ENCODE peak calls at places on chromosomes 5 and 9, in four cellular contexts. N, M, D and X are unnamed samples.

GRCh38 chr9:35605336-35606137 is 475 bp downstream of the TESK1 start:
- DNase-seq in N (no peak), M (no peak), D (no peak), X (no peak)

GRCh38 chr5:149545327-149545726 is 5.9 kb downstream of the CSNK1A1 start:
- DNase-seq in M (no peak), D (no peak), N (no peak), X (no peak)

GRCh38 chr5:77494935-77495334 is 2.8 kb upstream of the WDR41 start:
- DNase-seq in D (no peak), M (no peak), N (no peak), X (no peak)

GRCh38 chr5:160155017-160155725 is 35.9 kb upstream of the PWWP2A start:
- DNase-seq in D (no peak), N (no peak), M (no peak), X (no peak)

GRCh38 chr5:142680605-142681259 is 5.2 kb downstream of the FGF1 start:
- DNase-seq in D (no peak), M (peak; percentile 65), N (no peak), X (no peak)

GRCh38 chr9:6414291-6414690 is 1.3 kb downstream of the UHRF2 start:
- DNase-seq in N (no peak), M (no peak), D (no peak), X (peak; percentile 54)

GRCh38 chr9:6902423-6902822 is 144.7 kb downstream of the KDM4C start:
- DNase-seq in N (no peak), D (no peak), M (no peak), X (peak; percentile 30)

GRCh38 chr9:26723486-26723885 is 169.1 kb downstream of the CAAP1 start:
- DNase-seq in N (no peak), M (peak; percentile 20), D (peak; percentile 6), X (no peak)

GRCh38 chr9:28774433-28775029 is 1201.2 kb upstream of the C9orf72 start:
- DNase-seq in N (no peak), D (no peak), M (peak; percentile 18), X (peak; percentile 8)

GRCh38 chr5:126370796-126371718 is 52.2 kb upstream of the GRAMD2B start:
- DNase-seq in M (peak; percentile 75), N (no peak), D (no peak), X (no peak)

GRCh38 chr5:75081510-75081909 is 29.2 kb upstream of the GCNT4 start:
- DNase-seq in N (no peak), M (no peak), D (no peak), X (no peak)

GRCh38 chr9:6564868-6565267 is 80.7 kb downstream of the GLDC start:
- DNase-seq in D (no peak), N (no peak), M (no peak), X (no peak)

GRCh38 chr9:123072407-123072995 is 39.0 kb downstream of the GPR21 start:
- DNase-seq in D (no peak), N (no peak), M (no peak), X (no peak)

GRCh38 chr5:172939561-172939960 is 19.7 kb upstream of the RPL26L1 start:
- DNase-seq in D (no peak), N (no peak), M (no peak), X (no peak)

GRCh38 chr5:137660349-137660817 is 75.5 kb downstream of the KLHL3 start:
- DNase-seq in M (peak; percentile 63), D (peak; percentile 52), N (peak; percentile 40), X (peak; percentile 90)

GRCh38 chr9:123162359-123163345 is 105.7 kb downstream of the STRBP start:
- DNase-seq in D (no peak), N (no peak), M (no peak), X (peak; percentile 63)

GRCh38 chr5:168282120-168282519 is 9.3 kb upstream of the WWC1 start:
- DNase-seq in N (no peak), M (peak; percentile 52), D (no peak), X (no peak)

GRCh38 chr5:150573216-150573615 is 65.3 kb downstream of the NDST1 start:
- DNase-seq in M (no peak), D (no peak), N (no peak), X (no peak)

GRCh38 chr5:170270670-170271069 is 26.9 kb downstream of the LCP2 start:
- DNase-seq in N (no peak), M (no peak), D (no peak), X (no peak)

GRCh38 chr9:135243201-135244190 is 156.0 kb downstream of the OLFM1 start:
- DNase-seq in N (no peak), D (no peak), M (no peak), X (no peak)

GRCh38 chr9:19085295-19085694 is 17.4 kb downstream of the HAUS6 start:
- DNase-seq in N (no peak), M (peak; percentile 35), D (no peak), X (peak; percentile 19)

GRCh38 chr5:97164846-97165245 is 18.2 kb downstream of the RIOK2 start:
- DNase-seq in D (no peak), N (no peak), M (no peak), X (no peak)

GRCh38 chr5:74135033-74135432 is 505.5 kb downstream of the ENC1 start:
- DNase-seq in D (no peak), N (no peak), M (no peak), X (no peak)

GRCh38 chr5:134053840-134054338 is 49.1 kb upstream of the VDAC1 start:
- DNase-seq in N (no peak), D (no peak), M (no peak), X (no peak)

GRCh38 chr5:173472164-173472563 is 143.9 kb upstream of the STC2 start:
- DNase-seq in D (no peak), M (peak; percentile 90), N (no peak), X (peak; percentile 29)

GRCh38 chr5:36360311-36360710 is 58.6 kb upstream of the RANBP3L start:
- DNase-seq in N (peak; percentile 17), M (no peak), D (no peak), X (no peak)

GRCh38 chr5:14628346-14628745 is 36.2 kb upstream of the OTULIN start:
- DNase-seq in M (peak; percentile 50), N (no peak), D (peak; percentile 47), X (peak; percentile 48)

GRCh38 chr9:119709431-119709830 is 340.2 kb upstream of the BRINP1 start:
- DNase-seq in D (no peak), M (no peak), N (no peak), X (no peak)

GRCh38 chr9:72856985-72857631 is 95.7 kb downstream of the ALDH1A1 start:
- DNase-seq in M (peak; percentile 65), D (peak; percentile 37), N (no peak), X (peak; percentile 74)

GRCh38 chr9:31837211-31837610 is 547.2 kb upstream of the ACO1 start:
- DNase-seq in N (no peak), M (no peak), D (no peak), X (no peak)

GRCh38 chr9:106878943-106879916 is 16.3 kb downstream of the ZNF462 start:
- DNase-seq in M (no peak), N (no peak), D (no peak), X (peak; percentile 85)

GRCh38 chr9:100515578-100516494 is 42.9 kb downstream of the TMEFF1 start:
- DNase-seq in M (no peak), N (no peak), D (no peak), X (no peak)

GRCh38 chr5:112998296-112998695 is 21.7 kb downstream of the DCP2 start:
- DNase-seq in N (no peak), D (no peak), M (no peak), X (no peak)

GRCh38 chr5:643351-643801 is 31.2 kb downstream of the CEP72 start:
- DNase-seq in D (no peak), N (no peak), M (no peak), X (no peak)

GRCh38 chr9:122053056-122053455 is 40.1 kb downstream of the TTLL11 start:
- DNase-seq in D (no peak), M (no peak), N (no peak), X (no peak)

GRCh38 chr5:170554566-170555267 is 50.9 kb downstream of the KCNIP1 start:
- DNase-seq in N (no peak), M (no peak), D (no peak), X (no peak)

GRCh38 chr5:135951257-135951656 is 3.5 kb downstream of the LECT2 start:
- DNase-seq in D (no peak), M (no peak), N (no peak), X (no peak)
- TF ChIP-seq POLR2AphosphoS5 in D (no peak), M (no peak), N (no peak), X (no peak)

GRCh38 chr9:98316445-98317133 is 61.1 kb upstream of the TBC1D2 start:
- DNase-seq in N (no peak), D (peak; percentile 49), M (no peak), X (no peak)
- TF ChIP-seq MAX in N (no peak), D (no peak), M (no peak), X (no peak)

DNA sequence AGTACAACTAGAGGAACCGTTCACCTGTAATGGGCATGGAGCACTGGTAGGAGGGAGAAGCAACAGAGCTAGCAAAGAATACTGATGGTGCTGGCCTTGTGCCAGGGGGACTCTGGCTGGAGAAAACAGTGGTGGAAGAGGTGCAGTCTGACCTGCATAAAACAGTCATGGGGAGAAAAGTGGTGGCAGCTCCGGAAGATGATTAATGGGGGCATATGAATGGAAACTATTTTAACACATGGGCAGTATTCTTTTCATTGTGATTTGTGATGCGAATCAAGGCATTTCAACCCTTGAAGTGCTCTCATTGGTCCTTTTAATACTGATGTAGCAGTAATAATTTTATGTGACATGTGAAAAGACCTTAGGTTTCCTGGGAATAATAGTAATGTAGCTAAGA is 219.6 kb downstream of the ADAMTS6 start:
- DNase-seq in D (peak; percentile 9), N (no peak), M (no peak), X (peak; percentile 77)
- TF ChIP-seq MYC in D (no peak), N (no peak), M (no peak), X (no peak)

GRCh38 chr5:67265951-67266350 is 69.4 kb upstream of the CD180 start:
- DNase-seq in D (no peak), N (no peak), M (no peak), X (no peak)

GRCh38 chr5:67267522-67268232 is 71.1 kb upstream of the CD180 start:
- DNase-seq in D (no peak), M (no peak), N (no peak), X (no peak)

GRCh38 chr5:67266654-67267350 is 70.2 kb upstream of the CD180 start:
- DNase-seq in D (no peak), N (no peak), M (no peak), X (no peak)

GRCh38 chr5:67272453-67273130 is 76.0 kb upstream of the CD180 start:
- DNase-seq in M (no peak), D (no peak), N (no peak), X (no peak)

GRCh38 chr5:67268233-67269011 is 71.8 kb upstream of the CD180 start:
- DNase-seq in M (peak; percentile 62), D (no peak), N (no peak), X (peak; percentile 84)
- TF ChIP-seq POLR2AphosphoS5 in M (no peak), D (no peak), N (no peak), X (no peak)

DNA sequence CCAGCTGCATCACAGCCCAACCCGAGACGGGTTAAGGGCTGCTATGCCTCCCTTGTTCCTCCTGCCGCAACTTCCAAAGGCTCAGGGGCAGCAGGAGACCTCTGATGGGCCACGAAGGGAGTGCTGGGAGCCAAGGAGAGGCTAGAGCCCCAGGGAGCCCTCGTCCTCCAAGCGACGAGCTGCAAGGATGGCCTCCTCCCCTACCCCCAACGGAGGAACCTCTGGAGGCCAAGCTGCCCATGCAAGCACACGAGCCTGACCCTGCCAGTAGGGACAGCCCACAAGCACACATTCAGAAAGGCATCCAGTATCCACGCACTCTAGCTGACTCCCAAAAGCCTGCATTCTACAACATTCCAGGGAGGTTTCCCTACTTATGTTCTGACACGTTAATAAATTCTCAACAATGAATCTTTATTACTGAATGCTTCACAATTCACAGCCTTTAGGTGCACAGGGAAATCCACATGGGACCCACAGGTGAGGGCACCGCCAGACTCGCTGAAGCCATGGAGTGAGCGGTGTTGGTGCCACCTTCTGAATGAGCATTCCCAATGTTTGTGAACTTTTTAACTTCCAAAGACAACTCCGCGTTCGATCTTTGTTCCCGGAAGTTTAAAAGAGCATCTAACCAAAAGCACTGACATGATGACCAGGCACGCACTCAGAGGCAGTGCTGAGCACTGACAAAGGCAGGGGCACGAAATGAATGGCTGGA is 28.7 kb downstream of the IPPK start:
- DNase-seq in N (no peak), M (no peak), D (no peak), X (no peak)
- TF ChIP-seq MAX in N (no peak), M (no peak), D (no peak), X (no peak)